ENCODE peak calls at places on chromosomes 16 and 17, in seven cellular contexts. J is body of pancreas, K is ovary, Z is thoracic aorta, H is heart left ventricle, D is heart right ventricle, R is hepatocyte. Y is an unnamed sample. For H3K4me1, the result is how much of the 10 kb centered on the place peaks cover.

GRCh38 chr16:48231675-48232214 is 12.4 kb upstream of the LONP2 start:
- DNase-seq in J (no peak), K (no peak), Z (no peak), H (no peak), D (no peak), R (peak), Y (peak)

GRCh38 chr16:85394511-85395206 is 218.5 kb upstream of the GSE1 start:
- DNase-seq in J (no peak), K (peak), Z (no peak), H (peak), D (peak), R (no peak), Y (no peak)

GRCh38 chr16:72536673-72537435 is 364.9 kb upstream of the PMFBP1 start:
- DNase-seq in J (no peak), K (no peak), Z (no peak), H (no peak), D (no peak), R (no peak), Y (no peak)

GRCh38 chr17:46044286-46044928 is 45.4 kb downstream of the STH start:
- DNase-seq in J (peak), K (peak), Z (peak), H (peak), D (no peak), R (peak), Y (peak)

GRCh38 chr16:31273676-31274075 is 13.9 kb downstream of the ITGAM start:
- DNase-seq in J (no peak), K (no peak), Z (no peak), H (no peak), D (no peak), R (no peak), Y (no peak)

GRCh38 chr16:9384141-9384540 is 292.7 kb downstream of the HAPSTR1 start:
- DNase-seq in J (no peak), K (no peak), Z (no peak), H (no peak), D (no peak), R (no peak), Y (no peak)

GRCh38 chr17:12348476-12348875 is 317.2 kb upstream of the MYOCD start:
- DNase-seq in J (no peak), K (no peak), Z (no peak), H (no peak), D (no peak), R (no peak), Y (no peak)

GRCh38 chr17:76549539-76549938 is 9.7 kb downstream of the PRCD start:
- DNase-seq in J (no peak), K (no peak), Z (no peak), H (no peak), D (no peak), R (no peak), Y (no peak)

GRCh38 chr16:26830716-26831115 is 236.0 kb upstream of the C16orf82 start:
- DNase-seq in J (no peak), K (no peak), Z (no peak), H (peak), D (no peak), R (no peak), Y (no peak)

GRCh38 chr16:28208824-28209223 is 2.9 kb downstream of the XPO6 start:
- DNase-seq in J (no peak), K (no peak), Z (no peak), H (no peak), D (no peak), R (no peak), Y (no peak)

GRCh38 chr17:50295021-50295420 is 20.8 kb downstream of the TMEM92 start:
- DNase-seq in J (no peak), K (no peak), Z (no peak), H (no peak), D (no peak), R (no peak), Y (no peak)

GRCh38 chr17:31825961-31826691 is 32.9 kb downstream of the COPRS start:
- DNase-seq in J (no peak), K (no peak), Z (peak), H (no peak), D (no peak), R (peak), Y (no peak)

GRCh38 chr17:44097110-44097810 is 26.2 kb downstream of the HDAC5 start:
- DNase-seq in J (no peak), K (no peak), Z (no peak), H (peak), D (peak), R (no peak), Y (no peak)

GRCh38 chr16:75305364-75306101 is 54.1 kb upstream of the BCAR1 start:
- DNase-seq in J (peak), K (peak), Z (peak), H (peak), D (peak), R (peak), Y (peak)

GRCh38 chr16:14202095-14202494 is 131.0 kb downstream of the MRTFB start:
- DNase-seq in J (no peak), K (no peak), Z (no peak), H (no peak), D (no peak), R (no peak), Y (no peak)

GRCh38 chr17:2343421-2343820 is 6.1 kb downstream of the SGSM2 start:
- DNase-seq in J (no peak), K (no peak), Z (no peak), H (no peak), D (no peak), R (no peak), Y (no peak)

GRCh38 chr16:50251375-50252081 is 14.8 kb upstream of the ADCY7 start:
- DNase-seq in J (no peak), K (peak), Z (no peak), H (no peak), D (no peak), R (no peak), Y (no peak)

GRCh38 chr17:76631821-76632565 is 11.6 kb downstream of the ST6GALNAC1 start:
- DNase-seq in J (no peak), K (no peak), Z (no peak), H (no peak), D (no peak), R (peak), Y (no peak)

GRCh38 chr17:15092762-15093161 is 172.4 kb downstream of the PMP22 start:
- DNase-seq in J (no peak), K (no peak), Z (no peak), H (peak), D (no peak), R (no peak), Y (no peak)

GRCh38 chr16:68923116-68923515 is 79.8 kb downstream of the TANGO6 start:
- DNase-seq in J (no peak), K (no peak), Z (no peak), H (no peak), D (no peak), R (no peak), Y (no peak)

GRCh38 chr16:89194340-89195311 is 5.7 kb downstream of the SLC22A31 start:
- DNase-seq in J (no peak), K (peak), Z (no peak), H (peak), D (no peak), R (peak), Y (no peak)

GRCh38 chr16:89193576-89194293 is 6.6 kb downstream of the SLC22A31 start:
- DNase-seq in J (no peak), K (peak), Z (no peak), H (peak), D (no peak), R (peak), Y (no peak)

GRCh38 chr16:89191033-89191900 is 9.1 kb downstream of the SLC22A31 start:
- DNase-seq in J (no peak), K (peak), Z (no peak), H (peak), D (peak), R (peak), Y (no peak)

GRCh38 chr16:89191901-89192184 is 8.5 kb downstream of the SLC22A31 start:
- DNase-seq in J (no peak), K (no peak), Z (no peak), H (peak), D (no peak), R (no peak), Y (no peak)

DNA sequence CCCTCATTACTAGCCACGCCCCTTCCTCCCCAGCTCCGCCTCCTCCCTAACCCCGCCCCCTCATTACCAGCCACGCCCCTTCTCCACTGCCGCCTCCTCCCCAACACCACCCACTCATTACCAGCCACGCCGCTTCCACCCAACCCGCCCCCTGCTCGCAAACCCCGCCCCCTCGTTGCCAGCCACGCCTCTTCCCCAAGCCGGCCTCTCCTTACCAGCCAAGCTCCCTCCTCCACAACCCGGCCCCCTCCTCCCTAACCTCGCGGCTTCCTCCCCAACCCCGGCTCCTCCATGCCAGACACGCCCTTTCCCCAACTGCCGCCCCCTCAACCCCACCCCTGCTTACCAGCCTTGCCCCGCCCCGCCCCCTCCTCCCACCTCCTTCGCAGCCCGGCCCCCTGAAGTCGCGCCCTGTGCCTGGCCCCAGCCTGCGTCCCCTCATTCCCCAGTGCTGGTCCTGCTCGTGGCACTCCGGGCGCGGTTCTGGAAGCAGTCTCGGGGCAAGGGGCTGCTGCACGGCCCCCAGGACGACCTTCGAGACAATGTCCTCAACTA is 7.2 kb downstream of the SLC22A31 start:
- DNase-seq in J (no peak), K (peak), Z (no peak), H (peak), D (peak), R (peak), Y (peak)
- H3K27ac ChIP-seq in J (peak), K (no peak), Z (no peak), H (no peak), D (no peak), R (no peak), Y (no peak)

GRCh38 chr17:49146620-49147306 is 14.2 kb downstream of the B4GALNT2 start:
- DNase-seq in J (no peak), K (no peak), Z (no peak), H (no peak), D (no peak), R (peak), Y (no peak)
- H3K4me1 ChIP-seq in J (under half), K (under half), Z (under half), H (under half), D (under half), R (under half), Y (under half)

GRCh38 chr17:82870091-82870491 is 30.3 kb upstream of the ZNF750 start:
- DNase-seq in J (no peak), K (no peak), Z (no peak), H (peak), D (no peak), R (no peak), Y (no peak)

GRCh38 chr17:82868715-82869131 is 28.9 kb upstream of the ZNF750 start:
- DNase-seq in J (no peak), K (no peak), Z (no peak), H (no peak), D (no peak), R (no peak), Y (no peak)

GRCh38 chr17:82871056-82871775 is 31.4 kb upstream of the ZNF750 start:
- DNase-seq in J (no peak), K (no peak), Z (no peak), H (peak), D (no peak), R (no peak), Y (no peak)

GRCh38 chr17:82870541-82870940 is 30.7 kb upstream of the ZNF750 start:
- DNase-seq in J (no peak), K (no peak), Z (no peak), H (peak), D (no peak), R (no peak), Y (no peak)

GRCh38 chr17:82869536-82869935 is 29.7 kb upstream of the ZNF750 start:
- DNase-seq in J (no peak), K (no peak), Z (no peak), H (peak), D (no peak), R (no peak), Y (no peak)
- H3K4me3 ChIP-seq in J (no peak), K (no peak), Z (no peak), H (no peak), D (no peak), R (no peak), Y (no peak)

GRCh38 chr17:17751489-17751995 is 70.3 kb downstream of the RAI1 start:
- DNase-seq in J (no peak), K (no peak), Z (no peak), H (no peak), D (no peak), R (no peak), Y (no peak)
- H3K27ac ChIP-seq in J (no peak), K (no peak), Z (peak), H (peak), D (peak), R (peak), Y (peak)

GRCh38 chr17:47703671-47704070 is 9.7 kb downstream of the TBKBP1 start:
- DNase-seq in J (no peak), K (no peak), Z (no peak), H (no peak), D (no peak), R (no peak), Y (no peak)

GRCh38 chr17:47704116-47704515 is 10.2 kb downstream of the TBKBP1 start:
- DNase-seq in J (no peak), K (no peak), Z (no peak), H (no peak), D (no peak), R (no peak), Y (no peak)

GRCh38 chr17:47703191-47703591 is 9.2 kb downstream of the TBKBP1 start:
- DNase-seq in J (no peak), K (peak), Z (no peak), H (no peak), D (no peak), R (no peak), Y (peak)

GRCh38 chr17:47705536-47706481 is 11.8 kb downstream of the TBKBP1 start:
- DNase-seq in J (no peak), K (no peak), Z (no peak), H (peak), D (no peak), R (no peak), Y (no peak)

DNA sequence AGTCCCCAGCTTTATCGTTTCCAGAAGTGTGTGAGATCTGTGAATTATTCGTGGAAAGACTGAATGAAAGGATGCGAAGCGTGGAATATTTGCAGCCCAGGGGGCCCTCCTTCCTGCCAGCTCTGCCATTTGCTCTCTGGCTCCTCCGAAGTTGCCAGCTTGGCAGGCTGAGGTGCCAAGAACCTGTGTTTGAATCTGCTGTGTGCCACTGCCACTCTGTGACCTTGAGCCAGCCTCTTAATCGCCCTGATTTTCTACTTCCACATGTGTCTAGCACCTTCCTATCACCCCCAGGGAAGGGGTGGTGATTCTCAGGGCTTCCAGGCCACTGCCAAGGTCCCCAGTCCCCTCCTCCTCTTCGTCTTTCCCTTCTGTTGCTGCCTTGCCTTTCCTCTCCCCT is 10.8 kb downstream of the TBKBP1 start:
- DNase-seq in J (no peak), K (no peak), Z (no peak), H (no peak), D (no peak), R (no peak), Y (no peak)
- H3K4me1 ChIP-seq in J (under half), K (under half), Z (under half), H (under half), D (under half), R (under half), Y (half or more)

GRCh38 chr17:41552455-41552854 is 19.4 kb downstream of the KRT9 start:
- DNase-seq in J (no peak), K (no peak), Z (no peak), H (no peak), D (no peak), R (no peak), Y (no peak)
- H3K4me3 ChIP-seq in J (no peak), K (no peak), Z (no peak), H (no peak), D (no peak), R (no peak), Y (no peak)

Y was measured in naive thymus-derived CD4-positive, alpha-beta T cell.